ENCODE peak calls at places on chromosomes 12 and 14, in six cellular contexts. One of them, this sample, is unnamed.

GRCh38 chr14:63677891-63678379 is 36.3 kb upstream of the WDR89 start:
- DNase-seq in HepG2: no peak
- DNase-seq in SK-N-SH: no peak
- DNase-seq in K562: no peak
- DNase-seq in GM12878: no peak
- DNase-seq in H1: no peak
- DNase-seq in this sample: no peak

GRCh38 chr12:100187068-100187467 is 13.5 kb upstream of the ACTR6 start:
- DNase-seq in HepG2: no peak
- DNase-seq in SK-N-SH: no peak
- DNase-seq in K562: no peak
- DNase-seq in GM12878: no peak
- DNase-seq in H1: no peak
- DNase-seq in this sample: no peak

GRCh38 chr14:24195186-24196070 is at the start of gene TM9SF1:
- DNase-seq in HepG2: peak
- DNase-seq in SK-N-SH: peak
- DNase-seq in K562: peak
- DNase-seq in GM12878: peak
- DNase-seq in H1: peak
- DNase-seq in this sample: peak

GRCh38 chr12:75782182-75782581 is 249.4 kb downstream of the PHLDA1 start:
- DNase-seq in HepG2: no peak
- DNase-seq in SK-N-SH: no peak
- DNase-seq in K562: no peak
- DNase-seq in GM12878: no peak
- DNase-seq in H1: no peak
- DNase-seq in this sample: no peak

GRCh38 chr14:32342854-32343200 is 13.7 kb downstream of the AKAP6 start:
- DNase-seq in HepG2: no peak
- DNase-seq in SK-N-SH: no peak
- DNase-seq in K562: no peak
- DNase-seq in GM12878: no peak
- DNase-seq in H1: no peak
- DNase-seq in this sample: no peak

GRCh38 chr14:54735424-54735823 is 167.2 kb downstream of the GCH1 start:
- DNase-seq in HepG2: no peak
- DNase-seq in SK-N-SH: no peak
- DNase-seq in K562: no peak
- DNase-seq in GM12878: no peak
- DNase-seq in H1: no peak
- DNase-seq in this sample: no peak

GRCh38 chr12:109900752-109901580 is 892 bp downstream of the TCHP start:
- DNase-seq in HepG2: no peak
- DNase-seq in SK-N-SH: peak
- DNase-seq in K562: peak
- DNase-seq in GM12878: no peak
- DNase-seq in H1: peak
- DNase-seq in this sample: peak

GRCh38 chr14:50796391-50796790 is 34.6 kb downstream of the NIN start:
- DNase-seq in HepG2: no peak
- DNase-seq in SK-N-SH: no peak
- DNase-seq in K562: no peak
- DNase-seq in GM12878: no peak
- DNase-seq in H1: no peak
- DNase-seq in this sample: no peak

GRCh38 chr14:97210202-97210601 is 413.0 kb downstream of the VRK1 start:
- DNase-seq in HepG2: no peak
- DNase-seq in SK-N-SH: no peak
- DNase-seq in K562: no peak
- DNase-seq in GM12878: no peak
- DNase-seq in H1: no peak
- DNase-seq in this sample: no peak

GRCh38 chr14:91293281-91293680 is 48.8 kb upstream of the GPR68 start:
- DNase-seq in HepG2: no peak
- DNase-seq in SK-N-SH: no peak
- DNase-seq in K562: no peak
- DNase-seq in GM12878: no peak
- DNase-seq in H1: no peak
- DNase-seq in this sample: no peak

GRCh38 chr12:19191089-19191488 is 61.6 kb downstream of the PLEKHA5 start:
- DNase-seq in HepG2: no peak
- DNase-seq in SK-N-SH: no peak
- DNase-seq in K562: no peak
- DNase-seq in GM12878: no peak
- DNase-seq in H1: no peak
- DNase-seq in this sample: no peak

GRCh38 chr12:26938660-26939185 is 453 bp downstream of the FGFR1OP2 start:
- DNase-seq in HepG2: peak
- DNase-seq in SK-N-SH: no peak
- DNase-seq in K562: no peak
- DNase-seq in GM12878: no peak
- DNase-seq in H1: no peak
- DNase-seq in this sample: no peak

GRCh38 chr14:53570411-53571387 is 385.9 kb downstream of the BMP4 start:
- DNase-seq in HepG2: no peak
- DNase-seq in SK-N-SH: no peak
- DNase-seq in K562: no peak
- DNase-seq in GM12878: peak
- DNase-seq in H1: no peak
- DNase-seq in this sample: no peak

GRCh38 chr14:85601246-85601645 is 71.3 kb downstream of the FLRT2 start:
- DNase-seq in HepG2: no peak
- DNase-seq in SK-N-SH: no peak
- DNase-seq in K562: no peak
- DNase-seq in GM12878: no peak
- DNase-seq in H1: no peak
- DNase-seq in this sample: no peak

GRCh38 chr12:40107098-40107802 is 1.4 kb upstream of the SLC2A13 start:
- DNase-seq in HepG2: peak
- DNase-seq in SK-N-SH: peak
- DNase-seq in K562: peak
- DNase-seq in GM12878: peak
- DNase-seq in H1: peak
- DNase-seq in this sample: peak

GRCh38 chr14:71532349-71532748 is 399.9 kb upstream of the RGS6 start:
- DNase-seq in HepG2: no peak
- DNase-seq in SK-N-SH: no peak
- DNase-seq in K562: no peak
- DNase-seq in GM12878: no peak
- DNase-seq in H1: no peak
- DNase-seq in this sample: no peak

GRCh38 chr12:121214855-121215745 is 5.2 kb downstream of the P2RX4 start:
- DNase-seq in HepG2: peak
- DNase-seq in SK-N-SH: no peak
- DNase-seq in K562: peak
- DNase-seq in GM12878: no peak
- DNase-seq in H1: no peak
- DNase-seq in this sample: no peak

GRCh38 chr14:101187816-101188570 is 284.5 kb upstream of the RTL1 start:
- DNase-seq in HepG2: no peak
- DNase-seq in SK-N-SH: peak
- DNase-seq in K562: no peak
- DNase-seq in GM12878: no peak
- DNase-seq in H1: no peak
- DNase-seq in this sample: no peak

GRCh38 chr14:91140672-91141071 is 26.8 kb downstream of the DGLUCY start:
- DNase-seq in HepG2: peak
- DNase-seq in SK-N-SH: peak
- DNase-seq in K562: peak
- DNase-seq in GM12878: no peak
- DNase-seq in H1: no peak
- DNase-seq in this sample: no peak

GRCh38 chr14:68520637-68521556 is 272.0 kb downstream of the ZFP36L1 start:
- DNase-seq in HepG2: peak
- DNase-seq in SK-N-SH: no peak
- DNase-seq in K562: no peak
- DNase-seq in GM12878: no peak
- DNase-seq in H1: no peak
- DNase-seq in this sample: no peak

GRCh38 chr12:14396071-14396470 is 30.6 kb downstream of the ATF7IP start:
- DNase-seq in HepG2: no peak
- DNase-seq in SK-N-SH: no peak
- DNase-seq in K562: no peak
- DNase-seq in GM12878: peak
- DNase-seq in H1: no peak
- DNase-seq in this sample: no peak

GRCh38 chr14:68815288-68816182 is 22.7 kb upstream of the ZFP36L1 start:
- DNase-seq in HepG2: no peak
- DNase-seq in SK-N-SH: peak
- DNase-seq in K562: no peak
- DNase-seq in GM12878: no peak
- DNase-seq in H1: no peak
- DNase-seq in this sample: no peak

GRCh38 chr14:37864861-37865718 is 269.7 kb downstream of the TTC6 start:
- DNase-seq in HepG2: peak
- DNase-seq in SK-N-SH: no peak
- DNase-seq in K562: no peak
- DNase-seq in GM12878: no peak
- DNase-seq in H1: no peak
- DNase-seq in this sample: no peak
- TF ChIP-seq GABPA in HepG2: no peak
- TF ChIP-seq GABPA in SK-N-SH: no peak
- TF ChIP-seq GABPA in K562: no peak
- TF ChIP-seq GABPA in GM12878: no peak
- TF ChIP-seq GABPA in H1: no peak
- TF ChIP-seq GABPA in this sample: no peak

DNA sequence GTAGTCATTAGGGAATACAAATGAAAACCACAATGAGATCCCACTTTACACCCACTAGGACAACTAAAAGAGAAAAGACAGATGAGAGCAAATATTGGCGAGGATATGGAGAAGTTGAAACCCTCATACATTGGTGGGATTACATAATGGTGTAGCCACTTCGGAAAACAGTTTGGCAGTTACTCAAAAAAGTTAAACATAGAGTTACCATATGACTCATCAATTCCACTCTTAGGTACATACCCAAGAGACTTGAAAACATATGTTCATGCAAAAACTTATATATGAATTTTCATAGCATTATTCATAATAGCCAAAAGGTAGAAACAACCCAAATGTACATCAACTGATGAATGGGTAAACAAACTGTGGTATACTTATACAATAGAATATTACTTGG is 27.1 kb downstream of the ALDH1L2 start:
- DNase-seq in HepG2: no peak
- DNase-seq in SK-N-SH: no peak
- DNase-seq in K562: no peak
- DNase-seq in GM12878: no peak
- DNase-seq in H1: no peak
- DNase-seq in this sample: peak
- TF ChIP-seq GABPA in HepG2: no peak
- TF ChIP-seq GABPA in SK-N-SH: no peak
- TF ChIP-seq GABPA in K562: no peak
- TF ChIP-seq GABPA in GM12878: no peak
- TF ChIP-seq GABPA in H1: no peak
- TF ChIP-seq GABPA in this sample: no peak

GRCh38 chr12:484096-484495 is 24.4 kb downstream of the B4GALNT3 start:
- DNase-seq in HepG2: no peak
- DNase-seq in SK-N-SH: no peak
- DNase-seq in K562: no peak
- DNase-seq in GM12878: no peak
- DNase-seq in H1: no peak
- DNase-seq in this sample: no peak

GRCh38 chr12:482061-482460 is 22.3 kb downstream of the B4GALNT3 start:
- DNase-seq in HepG2: no peak
- DNase-seq in SK-N-SH: no peak
- DNase-seq in K562: no peak
- DNase-seq in GM12878: no peak
- DNase-seq in H1: no peak
- DNase-seq in this sample: no peak

GRCh38 chr12:479161-479560 is 19.4 kb downstream of the B4GALNT3 start:
- DNase-seq in HepG2: no peak
- DNase-seq in SK-N-SH: no peak
- DNase-seq in K562: no peak
- DNase-seq in GM12878: no peak
- DNase-seq in H1: no peak
- DNase-seq in this sample: no peak

GRCh38 chr12:480831-481230 is 21.1 kb downstream of the B4GALNT3 start:
- DNase-seq in HepG2: no peak
- DNase-seq in SK-N-SH: no peak
- DNase-seq in K562: no peak
- DNase-seq in GM12878: no peak
- DNase-seq in H1: no peak
- DNase-seq in this sample: no peak

DNA sequence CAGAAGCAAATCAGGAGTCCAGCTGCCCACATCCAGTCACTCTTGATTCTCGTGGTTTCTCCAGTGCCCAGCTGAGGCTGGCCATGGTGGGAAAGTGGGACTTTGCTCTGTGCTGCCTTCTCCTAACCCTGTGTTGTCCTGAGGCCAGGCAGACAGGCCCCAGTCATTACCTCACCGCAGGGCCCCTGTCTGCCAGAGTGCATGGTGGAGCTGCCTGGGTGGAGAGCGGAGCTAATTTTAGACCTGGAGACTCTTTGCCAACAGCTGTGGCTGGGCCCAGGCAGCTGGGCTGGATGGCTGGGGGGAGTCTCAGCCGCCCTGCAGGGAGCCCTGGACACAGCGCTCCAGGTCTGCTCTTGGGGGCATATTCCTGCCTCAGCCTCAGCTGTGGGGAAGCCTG is 21.7 kb downstream of the B4GALNT3 start:
- DNase-seq in HepG2: peak
- DNase-seq in SK-N-SH: no peak
- DNase-seq in K562: no peak
- DNase-seq in GM12878: no peak
- DNase-seq in H1: no peak
- DNase-seq in this sample: no peak
- TF ChIP-seq GABPA in HepG2: no peak
- TF ChIP-seq GABPA in SK-N-SH: no peak
- TF ChIP-seq GABPA in K562: no peak
- TF ChIP-seq GABPA in GM12878: no peak
- TF ChIP-seq GABPA in H1: no peak
- TF ChIP-seq GABPA in this sample: no peak

DNA sequence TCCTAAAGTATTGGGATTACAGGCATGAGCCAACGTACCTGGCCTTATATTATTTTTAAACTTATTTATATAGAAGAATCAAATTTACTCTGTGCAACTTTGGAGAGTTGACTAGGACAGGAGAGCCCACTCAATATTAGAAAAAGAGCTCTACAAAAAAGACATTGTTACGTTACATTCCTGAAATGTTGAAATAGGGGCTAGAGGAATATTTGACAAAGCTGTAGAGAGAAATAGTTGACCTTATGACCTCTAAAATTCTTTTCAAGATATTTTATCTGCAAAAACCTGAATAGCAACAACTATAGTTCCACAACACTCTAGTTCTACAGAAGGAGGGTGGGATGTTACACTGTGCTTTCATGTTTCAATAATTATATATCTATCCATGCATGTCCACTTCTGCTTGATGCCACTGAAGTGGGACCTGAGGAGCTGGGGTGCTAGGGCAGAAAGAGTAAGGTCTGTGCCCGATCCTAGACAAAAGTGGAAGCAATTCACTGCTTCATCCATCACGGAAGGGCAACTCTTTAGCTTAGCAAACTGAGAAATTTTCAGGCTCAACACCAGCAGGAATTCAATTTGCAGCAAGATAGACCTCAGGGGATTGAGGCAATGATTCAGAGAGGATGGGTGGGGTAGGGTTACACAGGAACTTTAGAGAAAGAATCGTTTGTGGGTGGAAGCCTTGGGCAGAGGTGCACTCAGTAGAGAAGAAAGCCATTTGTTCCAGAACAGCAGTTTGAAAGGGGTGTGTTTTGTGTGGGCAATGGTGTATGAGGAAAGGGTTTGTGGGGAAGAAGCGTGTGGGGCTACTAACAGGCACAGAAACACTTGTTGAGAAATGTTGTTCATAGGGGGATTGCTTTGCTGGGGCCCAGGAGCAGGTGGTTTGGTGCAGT is 16.0 kb upstream of the RNASE10 start:
- DNase-seq in HepG2: peak
- DNase-seq in SK-N-SH: no peak
- DNase-seq in K562: no peak
- DNase-seq in GM12878: peak
- DNase-seq in H1: no peak
- DNase-seq in this sample: peak
- TF ChIP-seq GABPA in HepG2: no peak
- TF ChIP-seq GABPA in SK-N-SH: no peak
- TF ChIP-seq GABPA in K562: no peak
- TF ChIP-seq GABPA in GM12878: no peak
- TF ChIP-seq GABPA in H1: no peak
- TF ChIP-seq GABPA in this sample: no peak